ENCODE peak calls at places on chromosomes 1 and 21, in seven cellular contexts. L is GM12865, D is upper lobe of right lung, A is tibial artery, N is cardiac muscle cell, J is HCT116, U is fibroblast of pulmonary artery. O is an unnamed sample.

GRCh38 chr1:94011709-94012590 is 102.7 kb upstream of the GCLM start:
- DNase-seq in L (no peak), D (no peak), A (no peak), N (no peak), J (no peak), U (no peak), O (no peak)

GRCh38 chr21:16195896-16196443 is 466.2 kb downstream of the USP25 start:
- DNase-seq in L (no peak), D (no peak), A (no peak), N (no peak), J (no peak), U (peak; percentile 26), O (no peak)

GRCh38 chr1:223143760-223144248 is 756 bp upstream of the TLR5 start:
- DNase-seq in L (peak; percentile 62), D (peak; percentile 88), A (no peak), N (peak; percentile 71), J (no peak), U (no peak), O (no peak)

GRCh38 chr1:56387071-56387747 is 192.2 kb downstream of the PLPP3 start:
- DNase-seq in L (no peak), D (no peak), A (no peak), N (no peak), J (no peak), U (no peak), O (no peak)

GRCh38 chr1:109718495-109718894 is 6.4 kb downstream of the GSTM5 start:
- DNase-seq in L (peak; percentile 14), D (no peak), A (no peak), N (no peak), J (peak; percentile 44), U (no peak), O (peak; percentile 19)

GRCh38 chr1:41580021-41580420 is 95.5 kb upstream of the EDN2 start:
- DNase-seq in L (no peak), D (no peak), A (no peak), N (no peak), J (no peak), U (no peak), O (no peak)

GRCh38 chr1:204461331-204462228 is 33.0 kb downstream of the PIK3C2B start:
- DNase-seq in L (peak; percentile 78), D (no peak), A (no peak), N (no peak), J (no peak), U (no peak), O (no peak)

GRCh38 chr1:201022824-201023516 is 544 bp downstream of the KIF21B start:
- DNase-seq in L (peak; percentile 60), D (no peak), A (no peak), N (no peak), J (no peak), U (no peak), O (no peak)

GRCh38 chr21:27564684-27565280 is 597.9 kb upstream of the ADAMTS5 start:
- DNase-seq in L (peak; percentile 25), D (no peak), A (no peak), N (peak; percentile 63), J (no peak), U (peak; percentile 75), O (no peak)

GRCh38 chr1:78102082-78102481 is 56.3 kb downstream of the GIPC2 start:
- DNase-seq in L (no peak), D (no peak), A (no peak), N (no peak), J (no peak), U (peak; percentile 72), O (no peak)

GRCh38 chr1:174534789-174535188 is 87.0 kb downstream of the GPR52 start:
- DNase-seq in L (no peak), D (no peak), A (no peak), N (no peak), J (no peak), U (no peak), O (no peak)

GRCh38 chr1:154221815-154222081 is 993 bp downstream of the UBAP2L start:
- DNase-seq in L (peak; percentile 30), D (no peak), A (no peak), N (peak; percentile 17), J (no peak), U (peak; percentile 82), O (no peak)

GRCh38 chr1:36771222-36771621 is 263.1 kb downstream of the GRIK3 start:
- DNase-seq in L (no peak), D (peak; percentile 25), A (no peak), N (no peak), J (no peak), U (no peak), O (no peak)

GRCh38 chr1:17667641-17668040 is 87.5 kb upstream of the ACTL8 start:
- DNase-seq in L (no peak), D (peak; percentile 83), A (no peak), N (no peak), J (no peak), U (no peak), O (no peak)

GRCh38 chr1:201624741-201625646 is 86.1 kb downstream of the NAV1 start:
- DNase-seq in L (no peak), D (no peak), A (no peak), N (no peak), J (no peak), U (peak; percentile 94), O (no peak)

GRCh38 chr1:196142111-196142510 is 466.1 kb downstream of the KCNT2 start:
- DNase-seq in L (no peak), D (no peak), A (no peak), N (no peak), J (no peak), U (no peak), O (no peak)

GRCh38 chr1:92538048-92538412 is 51.3 kb upstream of the GFI1 start:
- DNase-seq in L (peak; percentile 84), D (no peak), A (no peak), N (no peak), J (no peak), U (no peak), O (no peak)

GRCh38 chr1:15804060-15804459 is 3.4 kb downstream of the UQCRHL start:
- DNase-seq in L (no peak), D (no peak), A (no peak), N (no peak), J (no peak), U (no peak), O (no peak)

GRCh38 chr1:201585901-201586300 is 47.0 kb downstream of the NAV1 start:
- DNase-seq in L (no peak), D (no peak), A (no peak), N (no peak), J (no peak), U (no peak), O (no peak)

GRCh38 chr1:228000836-228001563 is 5.8 kb upstream of the WNT3A start:
- DNase-seq in L (no peak), D (peak; percentile 40), A (peak; percentile 46), N (no peak), J (no peak), U (no peak), O (no peak)

GRCh38 chr1:209593747-209594146 is 10.2 kb downstream of the CAMK1G start:
- DNase-seq in L (no peak), D (no peak), A (no peak), N (no peak), J (no peak), U (no peak), O (no peak)
- TF ChIP-seq CTCF in L (no peak), D (no peak), A (no peak), N (no peak), J (no peak), U (no peak), O (no peak)

GRCh38 chr1:168920456-168921094 is 185.9 kb upstream of the ATP1B1 start:
- DNase-seq in L (no peak), D (no peak), A (no peak), N (no peak), J (peak; percentile 7), U (peak; percentile 96), O (peak; percentile 85)
- H3K4me3 ChIP-seq in L (no peak overlapping the region), D (no peak overlapping the region), A (no peak overlapping the region), N (no peak overlapping the region), J (no peak overlapping the region), U (no peak overlapping the region), O (no peak overlapping the region)

GRCh38 chr1:160953030-160953429 is 1.6 kb downstream of the ITLN2 start:
- DNase-seq in L (no peak), D (no peak), A (no peak), N (no peak), J (no peak), U (peak; percentile 64), O (no peak)

GRCh38 chr1:160952129-160952510 is 2.5 kb downstream of the ITLN2 start:
- DNase-seq in L (no peak), D (no peak), A (no peak), N (no peak), J (no peak), U (no peak), O (no peak)

GRCh38 chr1:160956966-160957365 is 2.4 kb upstream of the ITLN2 start:
- DNase-seq in L (no peak), D (no peak), A (no peak), N (no peak), J (no peak), U (no peak), O (no peak)

GRCh38 chr1:160951443-160952128 is 3.0 kb downstream of the ITLN2 start:
- DNase-seq in L (peak; percentile 79), D (peak; percentile 78), A (no peak), N (peak; percentile 68), J (peak; percentile 27), U (peak; percentile 74), O (peak; percentile 58)

GRCh38 chr1:160954158-160955104 is at the start of gene ITLN2:
- DNase-seq in L (peak; percentile 73), D (no peak), A (no peak), N (peak; percentile 68), J (peak; percentile 45), U (peak; percentile 59), O (no peak)
- TF ChIP-seq CTCF in L (peak; percentile 87), D (peak; percentile 58), A (no peak), N (peak; percentile 76), J (peak; percentile 84), U (peak; percentile 74), O (peak; percentile 82)

DNA sequence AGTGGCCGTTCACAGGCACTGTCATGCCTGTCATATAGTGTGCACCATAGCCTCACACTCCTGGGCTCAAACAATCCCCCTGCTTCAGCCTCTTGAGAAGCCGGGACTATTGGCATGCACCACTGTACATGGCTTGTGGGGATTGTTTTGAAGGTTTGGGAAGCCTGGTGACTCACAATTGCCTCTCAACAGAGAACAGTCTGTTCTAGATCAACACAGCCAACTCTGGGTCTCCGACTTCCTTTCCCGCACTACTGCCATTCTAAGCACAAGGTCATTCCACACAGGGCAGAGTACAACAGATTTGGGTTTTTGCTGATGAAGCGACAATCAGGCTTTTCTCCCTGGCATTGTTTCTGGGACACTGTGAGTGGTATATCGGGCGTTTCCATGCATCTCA is 15.5 kb upstream of the AHCTF1 start:
- DNase-seq in L (no peak), D (no peak), A (peak; percentile 88), N (no peak), J (no peak), U (peak; percentile 92), O (no peak)
- H3K4me3 ChIP-seq in L (no peak overlapping the region), D (no peak overlapping the region), A (no peak overlapping the region), N (no peak overlapping the region), J (no peak overlapping the region), U (no peak overlapping the region), O (no peak overlapping the region)

DNA sequence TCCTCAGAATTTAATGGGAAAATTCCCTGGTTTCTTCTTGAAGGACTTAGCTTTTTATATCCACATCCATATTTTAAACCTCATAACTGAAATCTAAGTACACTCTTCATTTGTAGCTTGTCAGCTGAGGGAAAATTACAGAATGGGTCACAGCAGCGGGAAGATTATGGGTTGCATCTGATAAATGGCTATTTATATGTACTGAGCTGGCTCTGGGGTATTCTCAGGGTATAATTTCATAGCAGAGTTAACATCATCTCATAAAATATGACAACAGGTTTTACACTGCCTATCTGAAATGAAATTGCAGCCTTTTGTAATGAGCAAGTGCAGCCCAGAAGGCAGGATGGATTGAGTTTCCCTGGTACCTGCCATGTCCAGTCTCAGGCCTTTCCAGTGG is 42.3 kb upstream of the NHLH2 start:
- DNase-seq in L (no peak), D (no peak), A (no peak), N (no peak), J (no peak), U (no peak), O (no peak)
- TF ChIP-seq CTCF in L (no peak), D (no peak), A (no peak), N (no peak), J (no peak), U (no peak), O (no peak)

O was measured in LNCaP clone FGC.